ENCODE peak calls at places on chromosomes 11 and 22, in six cellular contexts. Q, R, S, Z, C and D are unnamed samples.

GRCh38 chr11:1070594-1071462 is 3.8 kb upstream of the MUC2 start:
- DNase-seq in S (no peak), R (no peak), Q (no peak), Z (no peak), C (no peak), D (no peak)

GRCh38 chr11:66856496-66857233 is at the start of gene LRFN4:
- DNase-seq in R (no peak), Q (peak), Z (peak), S (no peak), C (no peak), D (peak)

GRCh38 chr11:63760487-63761079 is 8.0 kb downstream of the ZFTA start:
- DNase-seq in S (no peak), Z (no peak), C (no peak), R (no peak), Q (no peak), D (no peak)

GRCh38 chr11:120928506-120929062 is 95.3 kb upstream of the TBCEL start:
- DNase-seq in Z (no peak), Q (no peak), S (no peak), C (no peak), R (no peak), D (no peak)

GRCh38 chr22:45896153-45896951 is 80.6 kb downstream of the WNT7B start:
- DNase-seq in S (no peak), C (no peak), Q (no peak), R (no peak), Z (no peak), D (no peak)

GRCh38 chr22:44348963-44349950 is 36.5 kb upstream of the SHISAL1 start:
- DNase-seq in S (no peak), Q (no peak), Z (no peak), R (no peak), C (no peak), D (no peak)

GRCh38 chr11:19845633-19846032 is 133.0 kb downstream of the NAV2 start:
- DNase-seq in C (no peak), Q (no peak), R (no peak), Z (no peak), S (no peak), D (no peak)

GRCh38 chr11:130420478-130421198 is 7.8 kb downstream of the ADAMTS8 start:
- DNase-seq in Z (no peak), Q (no peak), S (no peak), R (no peak), C (no peak), D (no peak)

GRCh38 chr11:2995893-2996554 is 3.9 kb upstream of the NAP1L4 start:
- DNase-seq in C (no peak), R (no peak), S (no peak), Z (no peak), Q (no peak), D (no peak)

GRCh38 chr11:12007769-12008737 is at the start of gene DKK3:
- DNase-seq in Q (no peak), S (no peak), C (no peak), Z (no peak), R (no peak), D (no peak)

GRCh38 chr11:12007230-12007593 is 1.2 kb downstream of the DKK3 start:
- DNase-seq in Q (no peak), R (no peak), S (no peak), C (no peak), Z (no peak), D (no peak)

GRCh38 chr11:12005061-12005460 is 3.4 kb downstream of the DKK3 start:
- DNase-seq in R (no peak), C (no peak), Z (no peak), S (no peak), Q (no peak), D (no peak)

GRCh38 chr11:12005476-12005875 is 3.0 kb downstream of the DKK3 start:
- DNase-seq in Q (no peak), C (no peak), Z (no peak), S (no peak), R (no peak), D (no peak)

GRCh38 chr11:12006552-12007229 is 1.7 kb downstream of the DKK3 start:
- DNase-seq in Q (no peak), C (no peak), R (no peak), Z (no peak), S (no peak), D (no peak)
- TF ChIP-seq TAF1 in Q (no peak), C (no peak), R (no peak), Z (no peak), S (no peak), D (no peak)

GRCh38 chr11:71252434-71252781 is at the start of gene SHANK2:
- DNase-seq in Q (no peak), R (no peak), S (no peak), Z (no peak), C (no peak), D (no peak)
- TF ChIP-seq POLR2A in Q (no peak), R (no peak), S (no peak), Z (no peak), C (no peak), D (no peak)

GRCh38 chr11:45899448-45900174 is 7.5 kb downstream of the FREY1 start:
- DNase-seq in Z (peak), R (peak), C (peak), S (no peak), Q (peak), D (peak)
- TF ChIP-seq TAF1 in Z (no peak), R (no peak), C (no peak), S (no peak), Q (no peak), D (no peak)

DNA sequence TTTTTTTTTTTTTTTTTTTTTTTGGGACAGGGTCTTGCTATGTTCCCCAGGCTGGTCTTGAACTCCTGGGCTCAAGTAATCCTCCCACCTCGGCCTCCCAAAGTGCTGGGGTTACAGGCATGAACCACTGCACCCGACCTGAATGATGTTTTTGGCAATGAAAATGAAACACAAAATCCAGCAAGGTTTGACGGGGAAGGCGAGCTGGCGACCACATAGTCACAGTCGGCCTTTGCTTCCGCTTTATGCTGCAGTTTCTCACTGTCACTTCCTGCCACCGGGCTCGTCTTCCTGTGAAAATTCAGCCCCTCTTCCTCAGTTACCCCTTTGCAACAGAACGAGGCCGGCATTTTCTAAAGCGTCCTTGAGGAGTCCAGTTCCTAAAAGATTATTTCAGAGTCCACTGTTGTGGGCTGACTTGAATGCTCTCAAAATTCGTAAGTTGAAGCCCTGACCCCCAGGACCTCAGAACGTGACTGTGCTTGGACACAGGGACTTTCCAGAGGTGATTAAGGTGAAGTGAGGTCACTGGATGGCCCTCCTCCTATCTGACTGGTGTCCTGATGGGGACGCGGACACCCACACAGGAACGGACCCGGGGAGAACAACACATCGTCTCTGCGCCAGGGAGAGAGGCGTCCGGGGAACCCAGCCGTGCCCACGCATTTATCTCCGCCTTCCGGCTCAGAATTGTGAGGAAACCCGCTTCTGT is 2.9 kb upstream of the BID start:
- DNase-seq in Q (peak), C (no peak), R (peak), S (peak), Z (peak), D (peak)
- TF ChIP-seq POLR2A in Q (peak), C (no peak), R (peak), S (peak), Z (peak), D (peak)